ENCODE peak calls at places on chromosome 18, in eight cellular contexts. U, O, L, P, B, K, Q and T are unnamed samples. For H3K27me3, the result is how much of the 10 kb centered on the place peaks cover.

GRCh38 chr18:29501952-29502351 is 1325.0 kb upstream of the CDH2 start:
- DNase-seq in U (no peak), Q (no peak), P (no peak), B (peak), K (no peak), L (no peak), O (no peak), T (no peak)

GRCh38 chr18:47975105-47975504 is 44.6 kb upstream of the SMAD2 start:
- DNase-seq in B (no peak), K (no peak), P (no peak), U (peak), Q (no peak), L (no peak), O (no peak), T (no peak)

GRCh38 chr18:58314284-58314683 is 270.3 kb downstream of the NEDD4L start:
- DNase-seq in B (no peak), O (no peak), K (no peak), Q (no peak), P (no peak), L (peak), U (peak), T (no peak)

GRCh38 chr18:6414118-6414722 is 491 bp downstream of the L3MBTL4 start:
- DNase-seq in U (peak), K (peak), B (no peak), P (peak), L (peak), O (peak), Q (peak), T (peak)

GRCh38 chr18:58268849-58269248 is 224.8 kb downstream of the NEDD4L start:
- DNase-seq in Q (no peak), P (no peak), B (no peak), U (peak), K (no peak), L (no peak), O (no peak), T (peak)

GRCh38 chr18:48321586-48321985 is 87.6 kb downstream of the ZBTB7C start:
- DNase-seq in U (no peak), L (no peak), Q (no peak), B (no peak), K (no peak), O (no peak), P (no peak), T (no peak)

GRCh38 chr18:57705861-57706590 is 84.4 kb upstream of the NARS1 start:
- DNase-seq in B (no peak), U (no peak), Q (no peak), L (no peak), O (no peak), K (no peak), P (no peak), T (no peak)

GRCh38 chr18:12393998-12394397 is 13.7 kb upstream of the PRELID3A start:
- DNase-seq in O (no peak), Q (no peak), L (no peak), P (no peak), U (no peak), K (no peak), B (no peak), T (no peak)

GRCh38 chr18:51032193-51032592 is 2.2 kb downstream of the SMAD4 start:
- DNase-seq in U (no peak), P (no peak), B (no peak), K (no peak), Q (no peak), L (no peak), O (no peak), T (no peak)

GRCh38 chr18:45402485-45403056 is 212.7 kb upstream of the SLC14A2 start:
- DNase-seq in Q (no peak), L (no peak), O (no peak), P (no peak), U (no peak), B (no peak), K (no peak), T (no peak)

GRCh38 chr18:1564793-1565192 is 660.1 kb downstream of the ADCYAP1 start:
- DNase-seq in Q (no peak), O (no peak), P (no peak), U (peak), L (no peak), K (no peak), B (no peak), T (no peak)

GRCh38 chr18:4004176-4004829 is 450.8 kb downstream of the DLGAP1 start:
- DNase-seq in U (no peak), K (no peak), O (no peak), L (no peak), P (no peak), B (no peak), Q (no peak), T (no peak)

GRCh38 chr18:9861933-9862332 is 23.8 kb upstream of the TXNDC2 start:
- DNase-seq in Q (no peak), P (no peak), K (no peak), L (no peak), U (no peak), B (no peak), O (no peak), T (no peak)

GRCh38 chr18:47141289-47141688 is 9.0 kb downstream of the HDHD2 start:
- DNase-seq in K (no peak), L (no peak), B (no peak), P (no peak), O (no peak), Q (no peak), U (no peak), T (no peak)

GRCh38 chr18:68152770-68153169 is 562.1 kb downstream of the TMX3 start:
- DNase-seq in O (peak), B (no peak), Q (no peak), P (no peak), U (peak), K (no peak), L (no peak), T (peak)

GRCh38 chr18:55096261-55097026 is 137.2 kb upstream of the CCDC68 start:
- DNase-seq in O (peak), L (peak), B (peak), U (peak), Q (no peak), P (peak), K (peak), T (peak)

GRCh38 chr18:63090334-63090733 is 229.2 kb downstream of the BCL2 start:
- DNase-seq in K (no peak), U (no peak), Q (no peak), O (no peak), L (no peak), B (no peak), P (peak), T (no peak)

GRCh38 chr18:57657566-57657965 is 35.9 kb upstream of the NARS1 start:
- DNase-seq in B (no peak), K (no peak), Q (no peak), P (no peak), L (no peak), U (no peak), O (no peak), T (no peak)

GRCh38 chr18:3186678-3187658 is 32.8 kb downstream of the MYOM1 start:
- DNase-seq in O (no peak), K (peak), L (no peak), P (peak), U (peak), B (peak), Q (no peak), T (no peak)

DNA sequence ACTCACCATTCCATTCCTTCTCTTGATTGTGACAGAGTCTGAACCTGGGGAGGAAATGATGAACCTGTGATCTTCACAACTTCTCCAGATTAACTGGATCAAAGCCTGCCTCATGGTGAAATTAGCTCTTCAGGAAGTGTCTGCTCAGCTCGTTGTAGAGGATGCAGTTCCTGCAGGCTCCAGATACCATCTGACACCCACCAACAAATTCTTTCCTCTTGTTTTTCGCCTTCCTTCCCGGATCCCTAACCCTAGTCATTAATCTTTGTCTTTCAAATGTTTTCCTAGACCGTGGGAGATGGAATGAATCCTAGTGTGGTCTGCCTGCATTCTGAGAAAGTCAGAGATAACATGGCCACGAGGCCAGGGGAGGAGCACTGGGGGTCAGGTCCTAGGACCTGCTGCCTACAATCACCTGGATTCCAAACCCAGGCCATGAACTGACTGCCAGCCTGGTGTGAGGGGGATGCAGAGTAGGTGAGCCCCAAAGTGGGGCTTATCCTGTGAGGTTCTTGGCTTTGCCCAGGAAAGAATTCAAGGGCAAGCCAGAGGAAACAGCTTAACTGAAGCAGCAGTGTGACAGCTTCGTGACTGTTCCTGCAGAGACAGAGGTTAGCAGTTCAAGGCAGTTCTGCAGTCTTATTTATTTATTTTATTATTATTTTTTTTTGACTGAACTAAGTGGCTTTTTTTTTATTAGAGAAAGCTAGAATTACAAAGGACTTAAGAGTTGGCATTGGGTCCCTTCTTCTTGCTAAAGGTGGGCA is 67.8 kb downstream of the DIPK1C start:
- DNase-seq in K (no peak), P (no peak), Q (no peak), B (no peak), U (peak), O (no peak), L (no peak), T (no peak)
- H3K27me3 ChIP-seq in K (under half), P (under half), Q (under half), B (under half), U (under half), O (under half), L (under half), T (under half)

GRCh38 chr18:13429884-13430510 is 211.4 kb downstream of the LDLRAD4 start:
- DNase-seq in Q (no peak), K (no peak), P (no peak), O (no peak), U (no peak), L (no peak), B (no peak), T (no peak)
- H3K27me3 ChIP-seq in Q (under half), K (under half), P (under half), O (under half), U (under half), L (under half), B (under half), T (under half)

GRCh38 chr18:59865241-59865986 is 34.4 kb upstream of the PMAIP1 start:
- DNase-seq in L (no peak), Q (no peak), U (no peak), O (no peak), B (no peak), P (no peak), K (no peak), T (no peak)

GRCh38 chr18:59864446-59864764 is 35.4 kb upstream of the PMAIP1 start:
- DNase-seq in U (no peak), Q (no peak), L (no peak), O (no peak), K (no peak), B (no peak), P (no peak), T (no peak)

GRCh38 chr18:59870623-59871130 is 29.1 kb upstream of the PMAIP1 start:
- DNase-seq in P (no peak), U (no peak), K (no peak), B (no peak), L (no peak), O (no peak), Q (no peak), T (no peak)

GRCh38 chr18:59866551-59866950 is 33.2 kb upstream of the PMAIP1 start:
- DNase-seq in P (no peak), L (no peak), U (no peak), Q (no peak), B (no peak), O (no peak), K (no peak), T (no peak)

DNA sequence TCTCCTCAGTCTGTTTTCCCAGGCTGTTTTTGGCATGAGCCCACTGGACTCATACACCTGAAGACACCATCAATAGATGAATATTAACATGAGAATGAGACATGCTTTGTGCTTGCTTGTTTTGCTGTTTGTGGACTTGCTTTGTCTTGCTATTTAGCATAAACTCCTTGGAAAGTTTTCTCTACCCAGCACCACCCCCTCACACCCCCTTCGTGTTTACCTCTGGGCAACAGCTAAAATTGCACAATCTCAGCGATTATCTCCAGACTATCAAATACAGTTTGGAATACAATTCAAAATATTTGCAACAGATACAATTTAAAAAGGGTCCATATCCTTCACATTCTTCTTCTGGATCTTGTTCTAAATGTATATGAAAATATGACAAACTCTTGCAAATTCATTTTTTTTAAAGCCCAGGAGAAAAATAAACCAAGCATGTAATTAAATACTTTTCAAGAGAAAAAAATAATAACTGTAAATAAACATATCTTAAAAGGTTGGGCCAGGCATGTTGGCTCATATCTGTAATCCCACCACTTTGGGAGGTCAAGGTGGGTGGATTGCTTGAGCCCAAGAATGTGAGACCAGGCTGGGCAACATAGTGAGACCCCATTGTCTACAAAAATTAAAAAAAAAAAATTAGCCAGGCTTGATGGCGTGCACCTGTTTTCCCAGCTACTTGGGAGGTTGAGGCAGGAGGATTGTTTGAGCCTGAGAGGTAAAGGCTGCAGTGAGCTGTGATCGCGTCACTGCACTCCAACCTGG is 32.3 kb upstream of the PMAIP1 start:
- DNase-seq in B (no peak), K (no peak), Q (no peak), U (no peak), L (no peak), O (no peak), P (no peak), T (peak)
- H3K27me3 ChIP-seq in B (under half), K (under half), Q (under half), U (under half), L (under half), O (under half), P (under half), T (under half)

DNA sequence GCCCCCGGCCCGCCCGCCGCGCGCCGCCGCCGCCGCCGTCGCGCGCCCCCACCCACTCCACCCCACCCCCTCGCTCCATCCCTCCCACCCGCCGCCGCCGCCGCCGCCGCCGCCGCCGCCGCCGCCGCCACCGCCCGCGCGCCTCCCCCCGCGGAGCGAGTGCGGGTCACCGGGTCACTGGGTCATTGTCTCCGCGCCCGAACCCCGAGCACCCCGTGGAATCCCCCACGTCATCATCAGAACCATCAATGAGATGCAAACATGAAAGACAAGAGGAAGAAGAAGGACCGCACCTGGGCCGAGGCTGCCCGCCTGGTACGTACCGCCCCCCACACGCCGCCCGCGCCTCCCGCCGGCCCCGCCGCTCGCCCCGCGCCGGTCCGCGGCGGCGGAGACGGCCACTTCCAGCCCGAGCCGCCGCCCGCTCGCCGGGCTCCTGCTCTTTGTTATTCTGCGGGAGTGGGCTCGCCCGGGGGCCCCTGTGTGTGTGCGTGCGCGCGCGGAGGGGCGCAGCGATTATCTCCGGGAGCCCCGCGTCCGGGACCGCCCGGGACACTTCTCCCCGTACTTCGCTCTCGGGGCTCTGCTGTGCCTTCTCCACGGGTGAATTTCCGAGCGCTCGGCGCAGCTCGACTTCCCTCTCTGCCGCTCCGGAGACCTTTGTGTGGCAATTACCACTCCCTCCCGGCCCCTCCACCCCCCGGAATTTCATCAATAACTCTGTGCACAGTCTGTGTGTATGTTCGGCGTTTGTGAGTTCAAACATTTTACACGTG is 540 bp downstream of the ASXL3 start:
- DNase-seq in U (peak), B (no peak), P (no peak), O (peak), Q (peak), K (peak), L (peak), T (peak)
- H3K27me3 ChIP-seq in U (under half), B (half or more), P (under half), O (under half), Q (under half), K (under half), L (under half), T (half or more)

DNA sequence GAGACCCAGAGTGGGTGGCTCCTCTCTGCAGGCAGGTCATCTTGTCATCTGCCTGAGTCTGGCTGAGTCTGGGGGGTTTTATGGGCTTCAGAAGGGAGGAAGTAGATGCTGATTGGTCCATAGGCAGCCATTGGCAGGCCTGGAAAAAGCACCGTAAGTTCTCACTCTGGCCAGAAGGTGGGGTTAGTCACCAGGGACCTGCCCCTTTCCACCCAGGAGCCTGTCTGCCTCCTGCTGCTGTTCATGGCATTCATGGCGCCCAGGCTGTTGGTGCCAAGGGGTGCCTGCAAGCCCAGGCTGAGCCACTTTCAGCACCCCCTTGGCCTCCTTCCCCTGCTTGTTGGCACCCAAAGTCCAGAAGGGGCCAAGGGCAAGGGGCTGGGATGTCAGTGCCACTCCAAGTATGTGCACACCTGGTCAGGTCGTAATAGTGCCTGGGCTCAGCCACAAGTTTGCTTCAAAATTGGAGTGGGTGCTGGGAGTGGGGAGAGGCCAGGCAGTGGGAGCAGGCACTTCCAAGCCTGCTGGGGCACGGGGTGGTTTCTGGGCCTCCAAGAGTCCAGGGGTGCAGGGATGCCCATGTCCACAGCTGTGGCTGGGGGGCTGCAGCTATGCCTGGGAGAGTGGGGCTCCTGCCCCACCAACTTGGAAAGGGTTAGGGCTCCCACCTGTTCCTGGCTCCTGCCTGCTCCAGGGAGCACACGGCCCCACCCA is 178.1 kb downstream of the FAM210A start:
- DNase-seq in P (no peak), L (no peak), B (no peak), K (no peak), U (peak), Q (no peak), O (no peak), T (peak)
- H3K27me3 ChIP-seq in P (under half), L (under half), B (under half), K (under half), U (under half), Q (under half), O (under half), T (under half)

GRCh38 chr18:22681912-22682311 is 251.2 kb upstream of the RBBP8 start:
- DNase-seq in Q (no peak), K (peak), P (no peak), L (no peak), O (no peak), U (no peak), B (no peak), T (no peak)
- H3K27me3 ChIP-seq in Q (under half), K (under half), P (under half), L (under half), O (under half), U (under half), B (under half), T (under half)

DNA sequence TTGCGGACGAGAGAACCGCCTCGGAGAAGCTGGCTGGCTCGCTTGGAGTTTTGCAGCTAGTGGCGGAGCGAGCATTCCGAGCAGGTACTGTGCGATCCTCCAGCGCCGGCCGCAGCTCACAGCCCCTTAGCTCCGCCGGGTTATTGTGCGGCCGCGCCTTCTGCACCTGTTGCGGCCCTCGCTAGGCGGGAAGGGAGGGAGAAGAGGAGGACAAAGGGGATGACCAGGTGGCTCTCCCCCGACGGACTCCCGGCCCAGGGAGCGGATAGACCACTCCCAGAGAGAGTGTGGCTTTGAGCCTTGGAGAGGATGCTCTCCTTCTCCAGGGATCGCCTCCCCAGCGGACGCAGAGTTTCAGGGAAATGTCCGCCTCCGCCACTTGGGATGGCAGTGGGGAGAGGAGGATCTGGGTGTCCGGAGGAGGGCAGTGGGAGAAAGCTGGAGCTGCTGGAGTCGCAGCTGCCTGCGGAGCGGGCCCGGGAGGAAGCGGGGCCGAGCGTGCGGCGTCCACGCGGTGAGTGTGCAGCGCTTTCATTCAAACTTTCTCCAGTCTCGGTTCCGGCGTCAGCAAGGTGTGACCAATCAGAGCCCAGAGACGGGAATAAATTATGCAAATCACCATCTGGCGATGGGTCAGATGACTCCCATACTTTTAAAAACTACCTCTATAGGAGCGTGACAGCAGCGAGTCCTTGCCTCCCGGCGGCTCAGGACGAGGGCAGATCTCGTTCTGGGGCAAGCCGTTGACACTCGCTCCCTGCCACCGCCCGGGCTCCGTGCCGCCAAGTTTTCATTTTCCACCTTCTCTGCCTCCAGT is at the start of gene LIPG:
- DNase-seq in K (peak), L (peak), O (peak), B (peak), P (peak), U (peak), Q (peak), T (peak)
- H3K27me3 ChIP-seq in K (under half), L (under half), O (under half), B (under half), P (under half), U (under half), Q (under half), T (half or more)